ENCODE peak calls at places on chromosomes 3 and 15, in five cellular contexts. One of them, this sample, is unnamed.

GRCh38 chr3:170372190-170372879 is 14.8 kb downstream of the SKIL start:
- DNase-seq in SK-N-SH: peak; percentile 28
- DNase-seq in A549: no peak
- DNase-seq in K562: no peak
- DNase-seq in sigmoid colon: no peak
- DNase-seq in this sample: no peak

GRCh38 chr3:4218426-4219226 is 84.5 kb upstream of the SETMAR start:
- DNase-seq in SK-N-SH: no peak
- DNase-seq in A549: no peak
- DNase-seq in K562: no peak
- DNase-seq in sigmoid colon: no peak
- DNase-seq in this sample: no peak

GRCh38 chr15:60255390-60255789 is 142.4 kb downstream of the ANXA2 start:
- DNase-seq in SK-N-SH: no peak
- DNase-seq in A549: no peak
- DNase-seq in K562: no peak
- DNase-seq in sigmoid colon: no peak
- DNase-seq in this sample: no peak

GRCh38 chr3:50257990-50258389 is 11.0 kb upstream of the SEMA3B start:
- DNase-seq in SK-N-SH: no peak
- DNase-seq in A549: no peak
- DNase-seq in K562: no peak
- DNase-seq in sigmoid colon: no peak
- DNase-seq in this sample: no peak

GRCh38 chr3:194573680-194574437 is 59.4 kb downstream of the TMEM44 start:
- DNase-seq in SK-N-SH: peak; percentile 66
- DNase-seq in A549: peak; percentile 31
- DNase-seq in K562: peak; percentile 43
- DNase-seq in sigmoid colon: no peak
- DNase-seq in this sample: no peak

GRCh38 chr3:112894258-112894657 is 47.6 kb upstream of the CD200R1L start:
- DNase-seq in SK-N-SH: no peak
- DNase-seq in A549: no peak
- DNase-seq in K562: no peak
- DNase-seq in sigmoid colon: no peak
- DNase-seq in this sample: no peak

GRCh38 chr15:101540480-101541239 is 51.2 kb upstream of the PCSK6 start:
- DNase-seq in SK-N-SH: no peak
- DNase-seq in A549: no peak
- DNase-seq in K562: no peak
- DNase-seq in sigmoid colon: peak; percentile 63
- DNase-seq in this sample: peak; percentile 48

GRCh38 chr3:162738778-162739177 is 1242.2 kb downstream of the OTOL1 start:
- DNase-seq in SK-N-SH: no peak
- DNase-seq in A549: no peak
- DNase-seq in K562: no peak
- DNase-seq in sigmoid colon: no peak
- DNase-seq in this sample: no peak

GRCh38 chr3:156760333-156760732 is 65.8 kb upstream of the LEKR1 start:
- DNase-seq in SK-N-SH: no peak
- DNase-seq in A549: no peak
- DNase-seq in K562: no peak
- DNase-seq in sigmoid colon: no peak
- DNase-seq in this sample: no peak

GRCh38 chr3:142732066-142732465 is 8.2 kb downstream of the TRPC1 start:
- DNase-seq in SK-N-SH: no peak
- DNase-seq in A549: no peak
- DNase-seq in K562: no peak
- DNase-seq in sigmoid colon: no peak
- DNase-seq in this sample: no peak

GRCh38 chr15:38490231-38490630 is 36.3 kb downstream of the FAM98B start:
- DNase-seq in SK-N-SH: no peak
- DNase-seq in A549: no peak
- DNase-seq in K562: no peak
- DNase-seq in sigmoid colon: no peak
- DNase-seq in this sample: no peak

GRCh38 chr3:15009156-15009555 is 56.0 kb downstream of the MRPS25 start:
- DNase-seq in SK-N-SH: no peak
- DNase-seq in A549: no peak
- DNase-seq in K562: no peak
- DNase-seq in sigmoid colon: no peak
- DNase-seq in this sample: no peak

GRCh38 chr3:15007681-15008141 is 57.4 kb downstream of the MRPS25 start:
- DNase-seq in SK-N-SH: no peak
- DNase-seq in A549: no peak
- DNase-seq in K562: no peak
- DNase-seq in sigmoid colon: no peak
- DNase-seq in this sample: no peak

GRCh38 chr3:15011174-15011573 is 53.9 kb downstream of the MRPS25 start:
- DNase-seq in SK-N-SH: no peak
- DNase-seq in A549: no peak
- DNase-seq in K562: no peak
- DNase-seq in sigmoid colon: no peak
- DNase-seq in this sample: no peak

GRCh38 chr3:15014606-15015328 is 50.3 kb downstream of the MRPS25 start:
- DNase-seq in SK-N-SH: no peak
- DNase-seq in A549: no peak
- DNase-seq in K562: no peak
- DNase-seq in sigmoid colon: no peak
- DNase-seq in this sample: no peak

DNA sequence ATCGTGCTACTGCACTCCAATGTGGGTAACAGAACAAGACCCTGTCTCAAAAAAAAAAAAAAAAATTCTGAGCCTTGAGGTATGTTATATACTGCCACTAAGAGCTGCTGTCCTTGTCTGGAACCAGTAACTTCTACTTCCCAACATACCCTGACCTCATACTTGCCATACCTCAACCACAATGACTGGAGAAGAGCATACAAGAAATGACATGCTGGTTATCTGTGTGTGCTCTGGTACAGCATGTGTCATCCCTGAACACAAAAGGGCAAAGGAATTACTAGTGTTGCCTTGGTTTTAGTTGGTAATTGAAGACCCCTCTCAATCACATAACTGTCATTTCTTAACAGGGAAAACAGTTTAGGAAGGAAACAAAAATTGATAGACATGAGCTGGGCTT is 54.5 kb downstream of the MRPS25 start:
- DNase-seq in SK-N-SH: no peak
- DNase-seq in A549: no peak
- DNase-seq in K562: no peak
- DNase-seq in sigmoid colon: no peak
- DNase-seq in this sample: no peak
- TF ChIP-seq EP300 in SK-N-SH: no peak
- TF ChIP-seq EP300 in A549: no peak
- TF ChIP-seq EP300 in K562: no peak
- TF ChIP-seq EP300 in sigmoid colon: no peak
- TF ChIP-seq EP300 in this sample: no peak

GRCh38 chr15:35181538-35181937 is 96.4 kb upstream of the NANOGP8 start:
- DNase-seq in SK-N-SH: no peak
- DNase-seq in A549: no peak
- DNase-seq in K562: no peak
- DNase-seq in sigmoid colon: no peak
- DNase-seq in this sample: no peak

GRCh38 chr15:35186346-35186745 is 101.3 kb upstream of the NANOGP8 start:
- DNase-seq in SK-N-SH: no peak
- DNase-seq in A549: no peak
- DNase-seq in K562: no peak
- DNase-seq in sigmoid colon: no peak
- DNase-seq in this sample: no peak

GRCh38 chr15:35179739-35180138 is 94.6 kb upstream of the NANOGP8 start:
- DNase-seq in SK-N-SH: no peak
- DNase-seq in A549: no peak
- DNase-seq in K562: no peak
- DNase-seq in sigmoid colon: no peak
- DNase-seq in this sample: no peak

GRCh38 chr15:35184646-35185045 is 99.6 kb upstream of the NANOGP8 start:
- DNase-seq in SK-N-SH: no peak
- DNase-seq in A549: no peak
- DNase-seq in K562: no peak
- DNase-seq in sigmoid colon: no peak
- DNase-seq in this sample: no peak

DNA sequence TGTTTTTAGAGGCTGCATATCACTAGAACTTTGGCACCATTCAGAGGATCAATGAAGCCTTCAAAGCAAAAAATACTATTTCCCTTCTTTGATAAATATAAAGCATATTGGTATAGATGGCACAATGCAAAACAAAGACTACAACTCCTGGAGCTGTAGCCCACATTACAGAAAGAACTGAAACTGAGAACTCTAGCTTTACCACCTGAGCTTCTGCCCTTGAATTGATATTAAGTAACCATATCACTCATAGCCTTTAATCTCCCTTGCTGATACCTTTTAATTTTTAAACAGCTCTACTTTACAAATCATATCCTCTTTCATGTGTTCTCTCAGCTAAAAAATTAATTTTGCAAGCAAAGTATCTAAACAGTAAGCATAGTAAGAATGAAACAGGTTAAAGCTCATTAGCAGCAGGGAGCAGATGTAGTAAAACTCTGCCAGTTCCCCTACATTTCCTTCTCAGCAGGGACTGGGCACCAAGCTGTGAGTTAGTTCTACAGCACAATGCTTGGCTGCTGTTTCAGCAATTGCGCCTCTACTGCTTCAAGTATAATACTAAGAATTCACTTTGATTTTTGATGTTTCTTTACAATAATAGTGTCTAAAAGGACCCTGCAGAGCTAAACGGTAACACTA is 97.9 kb upstream of the NANOGP8 start:
- DNase-seq in SK-N-SH: no peak
- DNase-seq in A549: no peak
- DNase-seq in K562: no peak
- DNase-seq in sigmoid colon: no peak
- DNase-seq in this sample: no peak
- TF ChIP-seq EP300 in SK-N-SH: no peak
- TF ChIP-seq EP300 in A549: no peak
- TF ChIP-seq EP300 in K562: no peak
- TF ChIP-seq EP300 in sigmoid colon: no peak
- TF ChIP-seq EP300 in this sample: no peak

DNA sequence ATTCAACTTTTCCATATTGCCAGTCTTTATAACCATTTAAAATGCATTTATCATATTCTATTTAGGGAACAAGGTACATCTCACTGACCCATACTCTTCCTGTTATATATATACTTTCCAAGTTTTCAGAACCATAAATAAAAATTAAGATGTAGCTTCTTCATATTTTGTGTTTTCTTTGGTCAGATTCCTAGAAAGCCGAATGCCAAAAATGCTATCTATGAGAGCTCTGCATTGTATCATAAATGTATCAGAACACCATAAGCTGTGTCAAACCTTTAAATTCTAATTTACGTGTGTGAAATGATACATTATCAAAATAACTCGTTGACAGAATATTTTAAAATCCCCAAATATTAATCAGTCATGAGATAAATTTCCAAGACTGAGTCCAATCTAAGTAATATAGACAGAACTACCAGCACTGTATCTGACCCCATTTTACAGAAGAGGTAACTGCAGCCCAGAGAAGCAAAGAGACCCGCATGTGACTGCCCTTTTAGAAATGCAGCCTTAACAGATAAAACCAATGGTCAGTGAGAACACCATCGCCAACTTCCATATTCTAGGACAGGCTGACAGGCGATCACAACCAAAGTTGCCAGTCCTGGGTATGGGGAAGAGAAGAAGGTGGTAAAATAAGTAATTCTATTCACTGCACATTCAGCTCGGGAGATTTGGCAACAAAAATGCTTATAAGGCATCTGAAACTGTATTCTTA is 16.2 kb upstream of the RPS17 start:
- DNase-seq in SK-N-SH: no peak
- DNase-seq in A549: no peak
- DNase-seq in K562: no peak
- DNase-seq in sigmoid colon: no peak
- DNase-seq in this sample: no peak
- TF ChIP-seq EP300 in SK-N-SH: no peak
- TF ChIP-seq EP300 in A549: no peak
- TF ChIP-seq EP300 in K562: no peak
- TF ChIP-seq EP300 in sigmoid colon: no peak
- TF ChIP-seq EP300 in this sample: no peak

GRCh38 chr15:45606841-45607240 is 19.7 kb downstream of the BLOC1S6 start:
- DNase-seq in SK-N-SH: no peak
- DNase-seq in A549: no peak
- DNase-seq in K562: no peak
- DNase-seq in sigmoid colon: no peak
- DNase-seq in this sample: no peak
- TF ChIP-seq EP300 in SK-N-SH: no peak
- TF ChIP-seq EP300 in A549: no peak
- TF ChIP-seq EP300 in K562: no peak
- TF ChIP-seq EP300 in sigmoid colon: no peak
- TF ChIP-seq EP300 in this sample: no peak

DNA sequence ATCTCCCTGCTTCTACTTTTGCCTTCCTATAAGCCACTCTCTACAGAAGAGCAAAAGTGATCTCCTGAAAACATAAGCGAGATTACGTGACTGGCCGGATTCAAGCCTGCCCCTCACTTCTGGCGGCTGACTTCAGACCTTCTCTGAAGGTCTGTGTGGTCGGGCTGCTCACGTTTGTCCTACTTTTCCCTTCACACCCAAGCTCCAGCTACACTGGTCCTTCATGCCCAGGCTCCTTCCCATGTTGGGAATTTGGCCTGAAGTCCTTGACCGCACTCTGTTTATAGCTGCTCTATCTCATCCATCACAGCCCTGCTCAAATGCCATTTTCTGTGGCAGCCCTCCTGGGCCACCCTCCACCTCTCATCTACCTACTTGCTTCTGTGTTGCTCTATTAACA is 6.7 kb upstream of the PLA2G4E start:
- DNase-seq in SK-N-SH: no peak
- DNase-seq in A549: no peak
- DNase-seq in K562: no peak
- DNase-seq in sigmoid colon: no peak
- DNase-seq in this sample: no peak
- TF ChIP-seq EP300 in SK-N-SH: no peak
- TF ChIP-seq EP300 in A549: no peak
- TF ChIP-seq EP300 in K562: no peak
- TF ChIP-seq EP300 in sigmoid colon: no peak
- TF ChIP-seq EP300 in this sample: no peak

DNA sequence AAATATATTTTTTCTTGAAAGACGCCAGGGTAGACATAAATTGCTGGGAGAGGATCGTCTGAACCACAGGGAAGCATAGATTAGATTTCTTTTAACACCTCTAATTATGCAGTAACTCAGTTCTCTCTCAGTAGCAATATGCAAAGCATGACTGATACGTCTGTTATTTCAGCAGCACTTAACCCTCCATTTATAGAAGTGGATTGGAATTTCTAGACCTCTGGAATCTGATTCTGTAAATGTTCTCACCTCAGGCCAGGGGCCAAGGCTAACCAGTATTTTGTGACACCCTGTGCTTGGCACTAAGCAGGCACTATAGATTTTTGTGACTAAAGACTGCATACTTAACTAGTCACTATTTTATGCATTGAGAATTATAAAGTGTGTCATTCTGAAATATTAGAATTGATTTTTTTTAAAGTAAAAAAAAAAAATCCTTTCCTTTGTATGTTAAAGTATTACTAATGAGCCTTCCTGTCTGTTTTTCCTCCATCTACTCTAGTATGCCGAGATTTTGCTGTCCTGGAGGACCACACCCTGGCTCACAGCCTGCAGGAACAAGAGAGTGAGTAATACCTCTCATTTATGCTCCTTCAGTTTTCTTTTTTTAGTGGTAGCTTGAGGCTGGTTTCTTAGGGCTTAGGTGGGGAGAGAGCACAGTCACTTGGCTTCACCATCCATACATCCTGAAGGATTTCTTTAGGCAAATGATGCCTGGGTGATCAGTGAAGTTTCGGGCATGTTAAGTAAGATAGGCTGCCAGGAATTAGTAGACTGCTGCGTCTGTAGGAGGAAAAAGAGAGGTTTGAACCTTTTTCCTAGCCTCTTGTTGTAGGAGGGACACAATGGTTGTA is 26.5 kb upstream of the UTS2B start:
- DNase-seq in SK-N-SH: no peak
- DNase-seq in A549: no peak
- DNase-seq in K562: no peak
- DNase-seq in sigmoid colon: no peak
- DNase-seq in this sample: peak; percentile 60
- TF ChIP-seq EP300 in SK-N-SH: no peak
- TF ChIP-seq EP300 in A549: no peak
- TF ChIP-seq EP300 in K562: no peak
- TF ChIP-seq EP300 in sigmoid colon: no peak
- TF ChIP-seq EP300 in this sample: no peak

This sample was measured in upper lobe of left lung.